ENCODE peak calls at places on chromosomes 6 and 20, in five cellular contexts. One of them, this sample, is unnamed.

GRCh38 chr6:13671742-13672141 is 39.9 kb downstream of the RANBP9 start:
- DNase-seq in psoas muscle: no peak
- DNase-seq in CD8-positive, alpha-beta T cell: no peak
- DNase-seq in SW 1271: no peak
- DNase-seq in WERI-Rb-1: no peak
- DNase-seq in this sample: no peak

GRCh38 chr6:32967151-32968091 is 973 bp upstream of the BRD2 start:
- DNase-seq in psoas muscle: no peak
- DNase-seq in CD8-positive, alpha-beta T cell: no peak
- DNase-seq in SW 1271: peak
- DNase-seq in WERI-Rb-1: peak
- DNase-seq in this sample: peak

GRCh38 chr6:71721642-71722041 is 164.7 kb upstream of the RIMS1 start:
- DNase-seq in psoas muscle: no peak
- DNase-seq in CD8-positive, alpha-beta T cell: no peak
- DNase-seq in SW 1271: no peak
- DNase-seq in WERI-Rb-1: no peak
- DNase-seq in this sample: no peak

GRCh38 chr6:40645043-40645442 is 57.9 kb upstream of the LRFN2 start:
- DNase-seq in psoas muscle: no peak
- DNase-seq in CD8-positive, alpha-beta T cell: no peak
- DNase-seq in SW 1271: no peak
- DNase-seq in WERI-Rb-1: no peak
- DNase-seq in this sample: no peak

GRCh38 chr6:49110876-49111275 is 352.2 kb downstream of the MMUT start:
- DNase-seq in psoas muscle: no peak
- DNase-seq in CD8-positive, alpha-beta T cell: no peak
- DNase-seq in SW 1271: no peak
- DNase-seq in WERI-Rb-1: no peak
- DNase-seq in this sample: no peak

GRCh38 chr6:81938014-81938761 is 185.7 kb upstream of the TENT5A start:
- DNase-seq in psoas muscle: no peak
- DNase-seq in CD8-positive, alpha-beta T cell: no peak
- DNase-seq in SW 1271: no peak
- DNase-seq in WERI-Rb-1: no peak
- DNase-seq in this sample: peak

GRCh38 chr6:41334482-41335023 is 855 bp upstream of the NCR2 start:
- DNase-seq in psoas muscle: no peak
- DNase-seq in CD8-positive, alpha-beta T cell: no peak
- DNase-seq in SW 1271: no peak
- DNase-seq in WERI-Rb-1: peak
- DNase-seq in this sample: no peak

GRCh38 chr6:44366781-44367180 is 20.7 kb upstream of the CDC5L start:
- DNase-seq in psoas muscle: no peak
- DNase-seq in CD8-positive, alpha-beta T cell: no peak
- DNase-seq in SW 1271: no peak
- DNase-seq in WERI-Rb-1: no peak
- DNase-seq in this sample: no peak

GRCh38 chr20:25571240-25571639 is 14.1 kb downstream of the NINL start:
- DNase-seq in psoas muscle: no peak
- DNase-seq in CD8-positive, alpha-beta T cell: no peak
- DNase-seq in SW 1271: no peak
- DNase-seq in WERI-Rb-1: no peak
- DNase-seq in this sample: no peak

GRCh38 chr6:167576798-167577528 is 249.7 kb upstream of the AFDN start:
- DNase-seq in psoas muscle: no peak
- DNase-seq in CD8-positive, alpha-beta T cell: no peak
- DNase-seq in SW 1271: no peak
- DNase-seq in WERI-Rb-1: peak
- DNase-seq in this sample: no peak

GRCh38 chr20:22931653-22932052 is 103.5 kb upstream of the SSTR4 start:
- DNase-seq in psoas muscle: no peak
- DNase-seq in CD8-positive, alpha-beta T cell: no peak
- DNase-seq in SW 1271: no peak
- DNase-seq in WERI-Rb-1: no peak
- DNase-seq in this sample: no peak

GRCh38 chr20:57414867-57415592 is 23.8 kb downstream of the RBM38 start:
- DNase-seq in psoas muscle: no peak
- DNase-seq in CD8-positive, alpha-beta T cell: no peak
- DNase-seq in SW 1271: no peak
- DNase-seq in WERI-Rb-1: no peak
- DNase-seq in this sample: no peak

GRCh38 chr20:41467690-41468089 is 101.1 kb upstream of the EMILIN3 start:
- DNase-seq in psoas muscle: no peak
- DNase-seq in CD8-positive, alpha-beta T cell: no peak
- DNase-seq in SW 1271: no peak
- DNase-seq in WERI-Rb-1: no peak
- DNase-seq in this sample: no peak

GRCh38 chr6:152380993-152381898 is 255.9 kb downstream of the SYNE1 start:
- DNase-seq in psoas muscle: peak
- DNase-seq in CD8-positive, alpha-beta T cell: no peak
- DNase-seq in SW 1271: no peak
- DNase-seq in WERI-Rb-1: peak
- DNase-seq in this sample: peak

GRCh38 chr20:63321148-63321831 is 28.3 kb downstream of the COL20A1 start:
- DNase-seq in psoas muscle: peak
- DNase-seq in CD8-positive, alpha-beta T cell: no peak
- DNase-seq in SW 1271: no peak
- DNase-seq in WERI-Rb-1: no peak
- DNase-seq in this sample: peak

This sample was measured in trophoblast cell.